ENCODE peak calls at places on chromosomes 11 and 22, in eight cellular contexts. J, W, F, C, V, A, N and M are unnamed samples. For H3K27me3, the result is how much of the 10 kb centered on the place peaks cover.

GRCh38 chr11:107018902-107019493 is 722 bp upstream of the GUCY1A2 start:
- DNase-seq in J (peak), W (peak), F (peak), C (peak), V (no peak), A (peak), N (peak), M (peak)

GRCh38 chr22:48142388-48142787 is 1379.9 kb downstream of the TBC1D22A start:
- DNase-seq in J (no peak), W (no peak), F (no peak), C (no peak), V (no peak), A (no peak), N (no peak), M (no peak)

GRCh38 chr11:121366970-121367369 is 74.4 kb downstream of the SC5D start:
- DNase-seq in J (no peak), W (peak), F (no peak), C (no peak), V (no peak), A (no peak), N (no peak), M (peak)

GRCh38 chr11:72848846-72849466 is 34.7 kb downstream of the ATG16L2 start:
- DNase-seq in J (no peak), W (peak), F (peak), C (no peak), V (no peak), A (no peak), N (no peak), M (no peak)

GRCh38 chr11:3838504-3838903 is 2.3 kb downstream of the RHOG start:
- DNase-seq in J (no peak), W (no peak), F (no peak), C (no peak), V (no peak), A (no peak), N (no peak), M (no peak)

GRCh38 chr22:39117585-39118191 is 20.6 kb downstream of the APOBEC3H start:
- DNase-seq in J (no peak), W (no peak), F (peak), C (no peak), V (no peak), A (no peak), N (peak), M (peak)

GRCh38 chr11:15883349-15883961 is 472.9 kb downstream of the SOX6 start:
- DNase-seq in J (no peak), W (no peak), F (no peak), C (no peak), V (no peak), A (no peak), N (no peak), M (no peak)

GRCh38 chr11:38718659-38719058 is 2120.6 kb upstream of the RAG2 start:
- DNase-seq in J (no peak), W (no peak), F (no peak), C (no peak), V (no peak), A (no peak), N (no peak), M (no peak)

GRCh38 chr22:24133187-24133965 is 47.9 kb upstream of the SUSD2 start:
- DNase-seq in J (no peak), W (peak), F (no peak), C (no peak), V (no peak), A (no peak), N (no peak), M (no peak)

GRCh38 chr11:75625970-75626691 is 42.7 kb downstream of the MAP6 start:
- DNase-seq in J (no peak), W (no peak), F (no peak), C (peak), V (peak), A (no peak), N (no peak), M (no peak)

GRCh38 chr11:29184939-29185890 is 831.6 kb downstream of the KCNA4 start:
- DNase-seq in J (no peak), W (no peak), F (no peak), C (no peak), V (peak), A (no peak), N (no peak), M (no peak)

GRCh38 chr11:69234740-69235710 is 58.9 kb upstream of the MYEOV start:
- DNase-seq in J (no peak), W (no peak), F (no peak), C (no peak), V (no peak), A (no peak), N (no peak), M (no peak)

GRCh38 chr22:29799217-29799680 is 32.1 kb downstream of the UQCR10 start:
- DNase-seq in J (peak), W (peak), F (peak), C (peak), V (peak), A (no peak), N (peak), M (no peak)

GRCh38 chr11:126734752-126735151 is 265.8 kb downstream of the KIRREL3 start:
- DNase-seq in J (no peak), W (no peak), F (no peak), C (no peak), V (no peak), A (no peak), N (no peak), M (peak)

GRCh38 chr11:126727381-126727780 is 273.2 kb downstream of the KIRREL3 start:
- DNase-seq in J (no peak), W (no peak), F (no peak), C (no peak), V (no peak), A (no peak), N (no peak), M (no peak)

GRCh38 chr11:126733685-126734084 is 266.9 kb downstream of the KIRREL3 start:
- DNase-seq in J (no peak), W (no peak), F (no peak), C (no peak), V (no peak), A (no peak), N (no peak), M (no peak)

GRCh38 chr11:126732981-126733380 is 267.6 kb downstream of the KIRREL3 start:
- DNase-seq in J (no peak), W (no peak), F (no peak), C (no peak), V (no peak), A (no peak), N (no peak), M (peak)

GRCh38 chr11:126731526-126731925 is 269.0 kb downstream of the KIRREL3 start:
- DNase-seq in J (no peak), W (no peak), F (no peak), C (no peak), V (no peak), A (no peak), N (no peak), M (no peak)
- H3K27me3 ChIP-seq in J (under half), W (under half), F (half or more), C (under half), V (under half), A (under half), N (under half), M (under half)

DNA sequence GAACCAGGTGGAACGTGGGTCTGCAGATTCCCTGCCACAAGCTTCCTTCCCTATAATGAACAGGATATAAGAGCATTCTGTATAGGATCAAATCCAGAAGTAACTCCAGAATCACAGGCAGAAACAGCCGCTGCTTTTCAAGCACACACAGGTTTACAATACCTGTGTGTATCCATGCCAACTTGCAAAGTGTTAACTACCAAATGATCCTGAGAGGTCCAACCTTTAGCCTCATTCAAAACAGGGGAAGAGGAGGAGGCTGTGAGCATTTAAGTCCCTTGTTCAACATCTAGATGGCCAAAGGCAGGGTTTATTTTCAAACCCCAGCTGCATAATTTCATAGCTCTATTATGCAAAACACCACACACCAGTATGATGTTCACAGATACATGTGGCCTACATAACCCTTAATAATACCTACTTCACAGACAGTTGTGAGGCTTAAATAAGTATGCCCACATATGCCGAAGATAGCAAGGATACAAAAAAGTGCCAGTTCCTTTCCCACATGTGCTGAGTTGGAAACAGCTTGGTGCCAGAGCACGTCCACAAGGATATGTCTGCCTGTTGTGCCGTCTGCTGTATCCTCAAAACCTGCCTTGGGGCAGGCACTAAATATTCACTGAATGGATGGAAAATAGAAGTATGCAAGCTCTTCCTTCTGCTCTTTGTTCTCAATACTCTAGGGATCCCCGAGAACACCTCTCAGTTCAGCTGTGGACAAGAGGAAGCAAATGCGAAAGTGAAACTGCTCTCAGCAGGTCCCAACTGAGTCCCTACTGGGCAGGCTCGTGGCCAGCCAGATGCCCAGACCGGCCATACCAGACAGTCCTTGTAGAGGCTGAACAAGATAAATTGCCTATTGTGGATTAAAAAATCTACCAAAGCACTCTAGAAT is 66.8 kb downstream of the LARGE1 start:
- DNase-seq in J (peak), W (peak), F (no peak), C (peak), V (peak), A (no peak), N (peak), M (peak)
- H3K4me3 ChIP-seq in J (peak), W (peak), F (no peak), C (peak), V (peak), A (no peak), N (peak), M (peak)

DNA sequence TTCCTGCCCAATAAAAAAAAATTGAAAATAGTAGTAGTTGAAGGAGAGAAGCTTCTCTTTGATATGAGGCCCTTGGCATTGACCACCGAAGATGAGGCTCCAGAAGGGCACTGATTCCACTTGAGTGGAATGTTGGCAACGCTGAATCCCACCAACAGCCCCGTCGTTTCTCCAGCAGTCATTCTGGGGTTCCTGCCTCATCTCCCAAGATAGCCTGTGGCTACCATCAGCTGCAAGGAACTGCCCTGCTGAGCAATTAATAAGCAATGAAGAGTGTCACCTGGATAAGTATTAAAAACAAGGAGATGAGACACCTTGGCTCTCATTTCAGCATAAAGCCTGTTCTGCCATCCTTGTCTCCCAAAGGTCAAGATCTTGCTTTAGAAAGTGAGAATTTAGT is 144.1 kb downstream of the CSNK2A3 start:
- DNase-seq in J (no peak), W (no peak), F (no peak), C (no peak), V (no peak), A (no peak), N (no peak), M (no peak)
- H3K27me3 ChIP-seq in J (under half), W (under half), F (under half), C (under half), V (under half), A (under half), N (under half), M (under half)

GRCh38 chr11:1889527-1889930 is 2.2 kb downstream of the PRR33 start:
- DNase-seq in J (no peak), W (no peak), F (no peak), C (no peak), V (no peak), A (no peak), N (no peak), M (no peak)
- H3K4me3 ChIP-seq in J (no peak), W (no peak), F (no peak), C (no peak), V (no peak), A (no peak), N (no peak), M (no peak)